ENCODE peak calls at places on chromosomes 5 and 9, in five cellular contexts. T, J, L, O and S are unnamed samples.

GRCh38 chr5:16229357-16229940 is 49.9 kb upstream of the MARCHF11 start:
- DNase-seq in T (no peak), J (no peak), L (no peak), O (no peak), S (no peak)

GRCh38 chr5:1060535-1060981 is 51.3 kb downstream of the SLC12A7 start:
- DNase-seq in T (no peak), J (no peak), L (no peak), O (no peak), S (no peak)

GRCh38 chr9:104961238-104961637 is 33.3 kb upstream of the ABCA1 start:
- DNase-seq in T (no peak), J (no peak), L (peak; percentile 87), O (no peak), S (no peak)

GRCh38 chr9:93950619-93951601 is 4.2 kb downstream of the BARX1 start:
- DNase-seq in T (no peak), J (no peak), L (peak; percentile 32), O (no peak), S (no peak)

GRCh38 chr5:178113141-178113787 is at the start of gene N4BP3:
- DNase-seq in T (peak; percentile 93), J (no peak), L (peak; percentile 38), O (no peak), S (peak; percentile 56)

GRCh38 chr5:157961176-157961575 is 102.2 kb upstream of the CLINT1 start:
- DNase-seq in T (peak; percentile 8), J (no peak), L (no peak), O (no peak), S (no peak)

GRCh38 chr5:109570362-109570874 is 119.3 kb upstream of the MAN2A1 start:
- DNase-seq in T (no peak), J (no peak), L (no peak), O (no peak), S (no peak)

GRCh38 chr5:163165277-163165676 is 272.1 kb upstream of the CCNG1 start:
- DNase-seq in T (no peak), J (no peak), L (no peak), O (no peak), S (no peak)

GRCh38 chr5:144484124-144484897 is 313.6 kb downstream of the KCTD16 start:
- DNase-seq in T (no peak), J (no peak), L (peak; percentile 49), O (no peak), S (no peak)

GRCh38 chr5:67043789-67044511 is 152.6 kb downstream of the CD180 start:
- DNase-seq in T (no peak), J (no peak), L (no peak), O (no peak), S (no peak)

GRCh38 chr5:9295466-9295801 is 250.4 kb downstream of the SEMA5A start:
- DNase-seq in T (no peak), J (no peak), L (no peak), O (no peak), S (no peak)

GRCh38 chr9:6894135-6894534 is 136.4 kb downstream of the KDM4C start:
- DNase-seq in T (no peak), J (no peak), L (no peak), O (no peak), S (no peak)

GRCh38 chr5:172511952-172512351 is 57.6 kb upstream of the SH3PXD2B start:
- DNase-seq in T (no peak), J (no peak), L (no peak), O (no peak), S (no peak)

GRCh38 chr5:75049581-75050274 is 2.6 kb downstream of the GCNT4 start:
- DNase-seq in T (peak; percentile 55), J (no peak), L (peak; percentile 65), O (no peak), S (peak; percentile 51)

GRCh38 chr5:59786271-59786805 is 107.2 kb downstream of the PDE4D start:
- DNase-seq in T (no peak), J (no peak), L (peak; percentile 82), O (no peak), S (no peak)

GRCh38 chr5:569358-569867 is 42.7 kb upstream of the CEP72 start:
- DNase-seq in T (no peak), J (no peak), L (no peak), O (no peak), S (no peak)

GRCh38 chr5:14054965-14055963 is 87.9 kb upstream of the TRIO start:
- DNase-seq in T (no peak), J (no peak), L (no peak), O (no peak), S (no peak)

GRCh38 chr5:145984072-145984471 is 47.7 kb downstream of the SH3RF2 start:
- DNase-seq in T (no peak), J (no peak), L (no peak), O (no peak), S (no peak)

DNA sequence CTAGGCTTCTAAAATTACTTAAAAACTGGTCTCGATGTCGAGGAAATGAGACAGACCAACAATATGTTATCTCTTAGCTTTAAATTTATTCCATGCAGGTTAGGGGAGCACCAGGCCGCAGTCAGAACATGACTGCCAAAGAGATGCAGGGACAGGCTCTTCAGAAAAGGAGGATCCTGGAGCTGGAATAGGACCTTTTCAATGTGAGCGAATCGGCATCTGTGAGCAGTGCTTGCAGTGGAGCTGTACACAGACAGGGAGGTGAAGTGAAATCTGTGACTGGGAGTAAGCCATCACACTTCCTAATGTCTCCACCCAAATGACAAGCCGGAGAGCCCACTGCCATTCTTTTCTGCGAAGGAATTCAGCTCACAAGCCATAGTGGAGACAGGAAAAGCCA is 78.2 kb downstream of the EFNA5 start:
- DNase-seq in T (peak; percentile 14), J (no peak), L (no peak), O (no peak), S (no peak)
- TF ChIP-seq CTCF in T (no peak), J (no peak), L (no peak), O (no peak), S (no peak)

GRCh38 chr9:134364391-134365114 is 38.3 kb downstream of the RXRA start:
- DNase-seq in T (no peak), J (no peak), L (no peak), O (no peak), S (no peak)
- TF ChIP-seq CTCF in T (no peak), J (peak; percentile 45), L (peak; percentile 1), O (no peak), S (no peak)

GRCh38 chr9:130664191-130665028 is at the start of gene PRDM12:
- DNase-seq in T (no peak), J (no peak), L (no peak), O (no peak), S (no peak)

GRCh38 chr9:130665029-130665430 is 636 bp downstream of the PRDM12 start:
- DNase-seq in T (no peak), J (no peak), L (no peak), O (no peak), S (no peak)

GRCh38 chr9:130666393-130667116 is 2.2 kb downstream of the PRDM12 start:
- DNase-seq in T (no peak), J (no peak), L (no peak), O (no peak), S (no peak)

GRCh38 chr9:130667117-130667430 is 2.7 kb downstream of the PRDM12 start:
- DNase-seq in T (no peak), J (no peak), L (no peak), O (no peak), S (no peak)

DNA sequence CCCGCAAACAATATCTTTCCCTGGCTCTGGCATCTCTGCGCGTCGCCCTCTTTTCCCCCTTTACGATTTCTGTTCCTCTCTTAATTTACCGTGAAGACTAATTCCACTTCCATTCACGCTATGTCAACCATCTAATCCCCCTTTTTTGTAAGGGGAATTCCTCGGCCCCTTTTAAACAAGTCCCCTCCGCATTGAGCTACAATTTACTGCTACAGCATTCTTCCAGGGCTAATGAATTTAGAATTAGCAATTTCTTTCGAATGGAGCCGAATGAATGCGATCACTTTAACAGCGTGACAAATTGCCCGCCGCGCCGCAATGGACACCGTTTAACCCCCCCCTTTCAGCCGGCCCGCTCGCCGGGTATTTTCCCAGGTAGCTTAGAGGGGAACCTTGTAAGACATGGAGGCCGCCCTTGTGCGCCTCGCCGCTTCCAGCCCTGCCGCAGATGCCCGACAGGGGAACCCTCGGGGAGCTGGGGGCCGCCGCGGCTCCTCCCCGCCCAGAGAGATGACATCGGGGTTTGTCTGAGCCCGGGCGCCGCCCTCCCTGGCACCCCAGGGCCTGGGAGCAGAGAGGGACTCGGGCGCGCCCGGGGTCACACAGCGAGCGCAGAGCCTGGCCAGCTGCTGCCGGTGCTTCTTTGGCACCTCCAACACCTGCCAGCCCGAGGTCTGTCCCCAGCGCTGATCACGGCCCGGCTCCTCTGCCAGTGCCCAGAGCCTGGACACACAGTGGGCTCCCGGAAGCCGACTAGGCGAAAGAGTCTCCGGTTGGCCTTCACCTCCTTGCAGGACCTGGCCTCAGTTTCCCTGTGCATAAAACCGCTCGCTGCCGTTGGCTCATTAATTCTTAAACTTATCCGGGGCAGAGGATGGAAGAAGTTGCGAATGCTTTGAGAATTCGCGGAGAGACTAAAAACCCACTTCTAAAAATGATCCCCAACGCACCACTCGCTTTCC is 1.3 kb downstream of the PRDM12 start:
- DNase-seq in T (no peak), J (no peak), L (no peak), O (no peak), S (no peak)
- TF ChIP-seq CTCF in T (no peak), J (no peak), L (no peak), O (no peak), S (no peak)

GRCh38 chr9:127202461-127203139 is 62.0 kb upstream of the GARNL3 start:
- DNase-seq in T (no peak), J (no peak), L (no peak), O (no peak), S (no peak)
- TF ChIP-seq CTCF in T (no peak), J (no peak), L (no peak), O (no peak), S (no peak)

GRCh38 chr9:101235105-101235866 is 149.5 kb downstream of the BAAT start:
- DNase-seq in T (peak; percentile 57), J (no peak), L (peak; percentile 2), O (no peak), S (no peak)
- TF ChIP-seq CTCF in T (peak; percentile 46), J (no peak), L (peak; percentile 16), O (no peak), S (peak; percentile 78)

GRCh38 chr9:36913393-36914211 is 120.5 kb downstream of the PAX5 start:
- DNase-seq in T (no peak), J (no peak), L (no peak), O (no peak), S (no peak)

GRCh38 chr9:36911601-36912412 is 122.3 kb downstream of the PAX5 start:
- DNase-seq in T (no peak), J (no peak), L (no peak), O (no peak), S (no peak)

GRCh38 chr9:36912620-36913019 is 121.4 kb downstream of the PAX5 start:
- DNase-seq in T (no peak), J (no peak), L (no peak), O (no peak), S (no peak)

GRCh38 chr9:36914212-36914577 is 119.9 kb downstream of the PAX5 start:
- DNase-seq in T (no peak), J (no peak), L (no peak), O (no peak), S (no peak)

GRCh38 chr9:36911037-36911436 is 123.0 kb downstream of the PAX5 start:
- DNase-seq in T (no peak), J (no peak), L (no peak), O (no peak), S (no peak)
- TF ChIP-seq CTCF in T (peak; percentile 19), J (no peak), L (no peak), O (no peak), S (no peak)